ENCODE peak calls at places on chromosomes 7 and 10, in six cellular contexts. Y is endothelial cell of umbilical vein, A is heart left ventricle, W is thyroid gland, G is uterus, O is gastrocnemius medialis. X is an unnamed sample.
A peak's percentile ranks its signal among the peaks of the same experiment; 100 is the strongest.

GRCh38 chr10:125448596-125448995 is 234.4 kb downstream of the TEX36 start:
- DNase-seq in G (no peak), O (no peak), A (no peak), W (no peak), Y (peak; percentile 23), X (peak; percentile 11)

GRCh38 chr10:67883710-67884312 is 645 bp upstream of the SIRT1 start:
- DNase-seq in W (peak; percentile 30), O (peak; percentile 16), A (no peak), G (peak; percentile 26), Y (no peak), X (no peak)

GRCh38 chr7:471191-471865 is 48.3 kb downstream of the PDGFA start:
- DNase-seq in O (peak; percentile 10), Y (no peak), W (no peak), A (peak; percentile 28), G (no peak), X (no peak)

GRCh38 chr7:5584091-5584490 is 160.5 kb upstream of the TNRC18 start:
- DNase-seq in G (no peak), A (no peak), O (no peak), Y (no peak), W (no peak), X (no peak)

GRCh38 chr7:47712416-47712815 is 130.5 kb upstream of the TNS3 start:
- DNase-seq in O (no peak), W (no peak), A (no peak), G (no peak), Y (no peak), X (no peak)

GRCh38 chr10:79223346-79224048 is 123.8 kb upstream of the PPIF start:
- DNase-seq in A (peak; percentile 83), O (peak; percentile 40), W (peak; percentile 98), Y (peak; percentile 88), G (peak; percentile 85), X (no peak)

GRCh38 chr10:87700031-87700796 is 40.5 kb downstream of the PAPSS2 start:
- DNase-seq in G (no peak), O (no peak), W (no peak), A (no peak), Y (no peak), X (peak; percentile 26)

GRCh38 chr10:62655337-62655994 is 149.1 kb upstream of the ADO start:
- DNase-seq in O (no peak), Y (no peak), G (no peak), A (no peak), W (no peak), X (no peak)

GRCh38 chr10:102135956-102136526 is 3.2 kb downstream of the PPRC1 start:
- DNase-seq in O (no peak), Y (no peak), A (no peak), G (no peak), W (no peak), X (no peak)

GRCh38 chr7:150961510-150962284 is 16.4 kb downstream of the KCNH2 start:
- DNase-seq in W (no peak), G (peak; percentile 57), O (no peak), Y (no peak), A (peak; percentile 59), X (no peak)

GRCh38 chr10:6916601-6917000 is 336.5 kb upstream of the PRKCQ start:
- DNase-seq in G (no peak), A (no peak), O (no peak), Y (no peak), W (no peak), X (no peak)

GRCh38 chr10:126247454-126247975 is 140.8 kb downstream of the ADAM12 start:
- DNase-seq in A (no peak), W (peak; percentile 71), G (peak; percentile 86), O (no peak), Y (peak; percentile 67), X (peak; percentile 65)

GRCh38 chr10:131899695-131900349 is 986 bp upstream of the PPP2R2D start:
- DNase-seq in W (no peak), Y (peak; percentile 16), G (no peak), O (no peak), A (no peak), X (no peak)

GRCh38 chr10:131902691-131903090 is 1.9 kb downstream of the PPP2R2D start:
- DNase-seq in Y (no peak), O (no peak), A (no peak), W (no peak), G (no peak), X (no peak)

GRCh38 chr10:131900350-131901152 is at the start of gene PPP2R2D:
- DNase-seq in Y (peak; percentile 90), A (peak; percentile 96), W (peak; percentile 96), O (peak; percentile 92), G (peak; percentile 93), X (peak; percentile 81)

GRCh38 chr10:131902211-131902610 is 1.4 kb downstream of the PPP2R2D start:
- DNase-seq in Y (no peak), G (no peak), O (no peak), W (no peak), A (no peak), X (no peak)

GRCh38 chr10:131901181-131901829 is 497 bp downstream of the PPP2R2D start:
- DNase-seq in A (peak; percentile 79), O (peak; percentile 32), W (peak; percentile 66), G (peak; percentile 36), Y (peak; percentile 43), X (no peak)
- TF ChIP-seq POLR2A in A (no peak), O (no peak), W (no peak), G (no peak), Y (peak; percentile 18), X (no peak)

GRCh38 chr7:99143522-99143852 is 421 bp downstream of the SMURF1 start:
- DNase-seq in O (no peak), W (no peak), A (no peak), Y (no peak), G (no peak), X (peak; percentile 75)

GRCh38 chr7:99141334-99141733 is 2.6 kb downstream of the SMURF1 start:
- DNase-seq in W (no peak), A (no peak), Y (no peak), O (no peak), G (no peak), X (no peak)

GRCh38 chr7:99141756-99142726 is 1.9 kb downstream of the SMURF1 start:
- DNase-seq in W (peak; percentile 39), O (peak; percentile 49), G (peak; percentile 74), Y (peak; percentile 56), A (peak; percentile 72), X (peak; percentile 32)

GRCh38 chr7:99143853-99144672 is at the start of gene SMURF1:
- DNase-seq in G (peak; percentile 73), O (peak; percentile 55), A (peak; percentile 85), W (peak; percentile 64), Y (peak; percentile 70), X (peak; percentile 21)

DNA sequence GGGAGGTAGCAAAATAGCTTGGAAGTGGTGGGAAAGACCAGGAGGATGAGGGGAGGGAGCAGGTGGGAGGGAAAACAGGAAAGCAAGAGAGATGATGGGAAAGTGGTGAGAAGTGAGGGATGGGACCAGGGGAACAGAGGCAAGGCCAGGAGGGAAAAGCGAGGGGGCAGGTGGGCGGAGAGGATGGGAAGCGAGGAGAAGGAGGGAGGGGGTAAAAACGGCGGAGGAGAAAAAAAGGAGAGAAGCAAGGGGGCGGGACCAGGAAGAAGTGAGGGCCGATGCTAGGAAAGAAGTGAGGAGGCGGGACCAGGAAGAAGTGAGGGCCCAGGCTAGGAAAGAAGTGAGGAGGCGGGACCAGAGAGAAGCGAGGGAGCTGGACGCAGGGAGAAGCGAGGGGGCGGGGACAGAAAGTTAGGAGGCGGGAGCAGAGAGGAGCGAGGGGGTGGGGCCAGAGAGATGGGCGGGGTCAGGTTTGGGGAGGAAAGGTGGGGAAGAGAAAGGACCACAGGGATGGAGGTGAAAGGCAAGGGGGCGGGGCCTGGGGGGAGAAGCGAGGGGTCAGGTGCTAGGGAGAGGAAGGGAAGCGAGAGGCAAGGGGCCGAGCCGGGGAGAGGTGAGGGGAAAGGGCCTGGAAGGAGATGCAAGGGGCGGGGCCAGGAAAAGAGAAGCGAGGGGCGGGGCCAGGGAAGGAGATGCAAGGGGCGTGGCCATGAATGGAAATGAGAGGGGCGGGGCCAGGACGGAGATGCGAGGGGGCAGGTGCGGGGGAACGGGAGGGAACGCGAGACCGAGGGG is 984 bp downstream of the SMURF1 start:
- DNase-seq in Y (peak; percentile 87), A (peak; percentile 94), W (peak; percentile 85), G (peak; percentile 94), O (peak; percentile 94), X (peak; percentile 78)
- TF ChIP-seq POLR2A in Y (no peak), A (no peak), W (no peak), G (no peak), O (no peak), X (peak; percentile 19)

DNA sequence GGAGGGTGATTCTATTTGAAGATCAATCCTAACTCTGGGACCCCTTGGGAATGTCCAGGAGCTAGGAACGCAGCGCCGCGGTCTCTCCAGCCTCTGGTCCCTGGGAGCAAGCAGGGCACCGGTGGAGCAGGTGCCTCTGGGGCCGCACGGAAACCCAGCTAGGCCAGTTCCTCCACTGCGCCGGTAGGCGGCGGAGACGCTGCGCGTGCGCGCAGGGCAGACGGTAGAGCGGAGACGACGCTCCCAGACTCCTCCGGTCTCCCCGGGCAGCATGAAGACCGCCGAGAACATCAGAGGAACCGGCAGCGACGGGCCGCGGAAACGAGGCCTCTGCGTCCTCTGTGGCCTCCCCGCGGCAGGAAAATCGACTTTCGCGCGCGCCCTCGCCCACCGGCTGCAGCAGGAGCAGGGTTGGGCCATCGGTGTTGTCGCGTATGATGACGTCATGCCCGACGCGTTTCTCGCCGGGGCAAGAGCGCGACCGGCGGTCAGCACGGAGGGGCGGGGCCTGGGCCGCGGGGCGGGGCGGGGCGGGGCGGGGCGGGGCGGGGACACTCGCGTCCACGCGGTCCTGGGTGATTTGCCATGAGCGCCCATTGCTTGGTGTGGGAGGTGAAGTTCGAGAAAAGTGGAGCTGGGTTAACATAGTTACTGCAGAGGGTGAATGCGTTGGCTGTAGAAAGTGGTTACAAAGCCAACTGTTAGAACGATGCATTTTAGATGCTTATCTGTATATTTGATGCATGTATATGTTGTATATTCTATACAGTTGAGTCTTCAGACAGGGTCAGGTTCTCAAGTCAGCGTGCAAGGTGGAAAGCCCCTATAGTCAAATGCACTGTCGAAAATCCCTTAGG is at the start of gene PSTK:
- DNase-seq in O (peak; percentile 84), Y (peak; percentile 92), A (peak; percentile 96), G (peak; percentile 91), W (peak; percentile 86), X (peak; percentile 75)
- TF ChIP-seq POLR2A in O (no peak), Y (peak; percentile 56), A (no peak), G (no peak), W (no peak), X (peak; percentile 55)

DNA sequence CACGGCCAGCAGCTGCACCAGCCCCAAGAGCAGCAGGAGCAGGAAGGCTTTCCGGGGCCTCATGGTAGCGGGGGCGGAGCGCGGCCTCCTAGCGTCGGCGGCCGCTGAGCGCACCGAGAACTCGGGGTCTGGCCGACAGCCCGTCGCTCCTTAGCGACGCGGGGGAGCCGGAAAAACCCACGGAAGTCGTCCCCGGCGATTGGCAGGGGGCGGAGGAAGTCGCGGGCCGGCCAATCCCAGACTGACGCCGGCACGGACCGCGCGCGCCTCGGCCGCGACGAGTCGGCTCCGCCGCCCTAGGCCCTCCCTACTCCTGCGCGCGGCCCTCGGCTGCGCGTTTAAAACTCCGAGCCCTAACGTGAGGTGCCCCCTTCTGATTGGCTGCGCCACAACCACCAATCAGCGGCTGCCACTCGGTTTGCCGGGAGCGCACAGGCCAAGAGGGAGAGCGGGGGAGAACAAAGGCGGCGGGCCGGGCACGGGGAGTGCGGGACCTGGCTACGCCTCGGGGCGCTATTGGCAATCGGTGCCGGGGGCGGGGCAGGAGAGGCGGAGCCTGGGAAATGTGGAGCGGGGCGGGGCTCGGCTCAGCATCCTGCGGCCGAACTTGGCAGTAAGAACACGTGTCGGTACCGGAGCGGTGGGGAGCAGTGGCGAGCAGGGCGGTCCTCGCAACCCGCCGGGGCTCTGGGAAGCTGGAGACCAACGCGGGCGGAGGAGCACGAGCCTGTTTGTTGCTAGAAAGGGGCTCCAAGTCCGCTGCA is at the start of gene PDIA4:
- DNase-seq in G (peak; percentile 99), W (peak; percentile 100), A (peak; percentile 100), Y (peak; percentile 100), O (peak; percentile 99), X (peak; percentile 98)
- TF ChIP-seq POLR2A in G (peak; percentile 71), W (no peak), A (no peak), Y (peak; percentile 73), O (peak; percentile 94), X (peak; percentile 95)

GRCh38 chr7:106660862-106661720 is at the start of gene CCDC71L:
- DNase-seq in G (peak; percentile 96), W (peak; percentile 97), A (peak; percentile 97), O (peak; percentile 94), Y (peak; percentile 94), X (peak; percentile 86)
- TF ChIP-seq POLR2A in G (peak; percentile 66), W (no peak), A (no peak), O (peak; percentile 71), Y (peak; percentile 85), X (peak; percentile 69)